ENCODE peak calls at places on chromosomes 16 and 17, in four cellular contexts. B, G, T and V are unnamed samples.

GRCh38 chr17:18921912-18922451 is 30.0 kb upstream of the SLC5A10 start:
- DNase-seq in T (peak; percentile 94), B (peak; percentile 68), G (no peak), V (no peak)

GRCh38 chr16:86073763-86074493 is 175.0 kb downstream of the IRF8 start:
- DNase-seq in B (no peak), T (no peak), G (no peak), V (no peak)

GRCh38 chr17:61143026-61143425 is 256.6 kb upstream of the TBX2 start:
- DNase-seq in G (no peak), B (no peak), T (no peak), V (no peak)

GRCh38 chr16:28609631-28610594 is at the start of gene SULT1A1:
- DNase-seq in T (no peak), B (no peak), G (peak; percentile 37), V (no peak)

GRCh38 chr16:8855051-8855786 is 13.6 kb downstream of the CARHSP1 start:
- DNase-seq in T (no peak), G (no peak), B (no peak), V (no peak)

GRCh38 chr17:55273579-55274370 is 9.0 kb downstream of the HLF start:
- DNase-seq in T (no peak), B (no peak), G (peak; percentile 68), V (no peak)

GRCh38 chr16:8641671-8642070 is 20.2 kb downstream of the METTL22 start:
- DNase-seq in G (no peak), B (no peak), T (no peak), V (no peak)

GRCh38 chr16:87178977-87179376 is 138.2 kb downstream of the C16orf95 start:
- DNase-seq in G (no peak), B (peak; percentile 31), T (peak; percentile 67), V (no peak)

GRCh38 chr17:42337442-42337841 is 49.1 kb downstream of the STAT5A start:
- DNase-seq in T (no peak), B (peak; percentile 81), G (no peak), V (no peak)

GRCh38 chr17:4594406-4595349 is 10.3 kb downstream of the SMTNL2 start:
- DNase-seq in G (no peak), T (no peak), B (no peak), V (peak; percentile 85)

GRCh38 chr17:71427801-71428200 is 693.0 kb upstream of the SOX9 start:
- DNase-seq in G (no peak), T (peak; percentile 44), B (no peak), V (no peak)

GRCh38 chr17:37107406-37108083 is 158.8 kb downstream of the AATF start:
- DNase-seq in B (peak; percentile 41), T (no peak), G (peak; percentile 76), V (no peak)

GRCh38 chr16:11871193-11871592 is 19.9 kb upstream of the RSL1D1 start:
- DNase-seq in T (no peak), G (no peak), B (peak; percentile 30), V (peak; percentile 46)

GRCh38 chr16:71500964-71501363 is 11.8 kb upstream of the ZNF19 start:
- DNase-seq in G (no peak), B (no peak), T (no peak), V (no peak)

GRCh38 chr17:69246726-69247375 is 18.2 kb upstream of the ABCA10 start:
- DNase-seq in G (peak; percentile 24), T (peak; percentile 81), B (peak; percentile 55), V (peak; percentile 60)

GRCh38 chr16:15650019-15650697 is at the start of gene NDE1:
- DNase-seq in G (peak; percentile 90), B (peak; percentile 85), T (peak; percentile 85), V (peak; percentile 98)
- TF ChIP-seq CTCF in G (no peak), B (peak; percentile 0), T (no peak), V (no peak)

GRCh38 chr17:50480142-50480764 is 1.6 kb downstream of the RSAD1 start:
- DNase-seq in G (no peak), T (no peak), B (no peak), V (no peak)
- H3K9ac ChIP-seq in G (no peak overlapping the region), T (no peak overlapping the region), B (no peak overlapping the region), V (no peak overlapping the region)

DNA sequence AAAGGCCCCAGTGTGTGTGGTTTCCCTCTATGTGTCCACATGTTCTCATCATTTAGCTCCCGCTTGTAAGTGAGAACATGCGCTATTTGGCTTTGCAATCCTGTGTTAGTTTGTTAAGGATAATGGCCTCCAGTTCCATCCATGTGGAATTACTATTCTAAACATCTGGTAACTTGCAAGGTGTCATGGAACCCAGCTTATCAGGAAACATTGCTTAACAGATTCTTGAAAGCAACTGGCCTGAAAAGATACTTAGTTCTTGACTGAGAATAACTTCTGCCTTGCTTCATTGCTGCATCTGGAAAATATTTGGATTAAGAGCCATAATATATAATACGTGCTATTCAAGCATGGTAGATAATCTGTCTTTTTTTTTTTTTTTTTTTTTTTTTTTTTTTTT is 27.8 kb downstream of the PAFAH1B1 start:
- DNase-seq in B (peak; percentile 20), G (no peak), T (no peak), V (no peak)
- H3K9me3 ChIP-seq in B (no peaks in the 10 kb centered on the region), G (no peaks in the 10 kb centered on the region), T (no peaks in the 10 kb centered on the region), V (peaks cover 4% of the 10 kb centered on the region)

DNA sequence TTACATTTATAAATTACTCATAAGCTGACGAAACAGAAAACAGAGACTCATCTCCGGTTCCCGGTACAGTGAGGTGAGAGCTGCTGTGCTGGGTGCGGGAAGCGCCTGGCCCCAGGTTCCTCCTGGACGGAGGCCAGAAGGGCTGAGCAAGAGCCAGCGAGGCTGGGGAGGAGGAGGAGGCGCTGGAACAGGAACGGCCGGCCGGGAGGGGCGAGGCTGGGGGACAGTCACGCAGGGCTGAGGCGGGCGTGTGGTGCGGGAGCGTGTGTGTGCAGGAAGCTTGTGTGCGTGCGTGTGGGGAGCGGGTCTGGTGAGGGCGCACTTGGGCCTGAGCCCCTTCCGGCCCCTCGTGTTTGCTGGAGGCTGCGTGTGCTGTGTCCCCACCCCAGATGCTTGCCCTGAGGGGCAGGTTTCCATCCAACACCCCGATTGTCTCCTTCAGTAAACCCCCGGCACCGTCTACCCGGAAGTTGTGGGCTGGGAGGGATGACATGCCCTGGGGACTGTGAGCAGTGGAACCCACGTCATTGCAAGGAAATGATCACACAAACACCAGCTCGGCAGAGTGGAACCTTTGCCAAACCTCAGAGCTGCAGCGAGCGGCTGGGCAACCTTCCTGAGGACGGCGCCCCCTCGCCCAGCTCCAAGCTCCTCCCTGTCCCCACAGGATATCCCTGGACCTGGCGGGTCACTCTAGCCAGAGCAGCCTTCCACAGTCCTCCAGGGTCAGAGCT is 19.4 kb downstream of the CD7 start:
- DNase-seq in G (peak; percentile 96), B (peak; percentile 96), T (peak; percentile 97), V (no peak)
- TF ChIP-seq CTCF in G (no peak), B (no peak), T (peak; percentile 12), V (no peak)

DNA sequence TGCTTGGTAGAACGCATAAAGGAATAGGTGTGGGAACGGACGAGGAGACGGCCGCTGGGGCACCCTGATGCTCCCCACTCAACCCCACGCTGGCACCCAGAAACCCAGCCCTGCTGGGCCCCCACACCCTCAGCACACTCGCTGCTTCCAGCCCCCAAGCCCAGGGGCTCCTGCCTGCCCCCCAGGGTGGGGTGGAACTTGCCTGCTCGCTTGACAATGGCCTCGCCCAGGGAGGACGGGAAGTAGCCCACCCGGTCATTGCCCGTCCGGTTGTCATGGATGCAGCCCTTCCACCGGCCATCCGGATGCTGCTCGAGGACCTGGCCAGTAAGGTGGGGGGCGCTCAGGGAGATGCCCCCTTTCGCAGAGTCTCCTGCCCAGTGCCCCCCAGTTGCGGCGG is 9.9 kb downstream of the CASKIN1 start:
- DNase-seq in T (no peak), B (no peak), G (no peak), V (no peak)
- H3K9ac ChIP-seq in T (no peak overlapping the region), B (no peak overlapping the region), G (no peak overlapping the region), V (no peak overlapping the region)

DNA sequence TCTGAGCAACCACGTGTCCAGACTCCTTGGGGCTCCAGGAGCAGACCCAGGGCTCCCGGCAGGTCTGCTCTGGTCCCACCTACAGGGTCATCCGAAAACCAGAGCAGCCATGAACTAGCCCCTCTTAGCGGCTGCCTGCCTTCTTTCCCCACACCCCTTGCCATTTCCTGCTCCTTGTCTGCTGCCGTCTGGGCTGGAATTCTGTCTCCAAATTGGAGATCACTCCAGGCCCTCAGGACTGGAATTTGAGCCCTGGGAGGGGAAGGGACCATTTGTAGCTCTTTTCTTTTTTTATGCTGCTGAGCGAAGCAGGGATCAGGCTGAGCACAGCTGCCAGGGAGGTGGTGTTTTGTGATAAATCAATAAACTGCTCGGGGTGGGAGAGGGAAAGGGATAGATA is 257.4 kb downstream of the ENGASE start:
- DNase-seq in B (no peak), T (no peak), G (no peak), V (peak; percentile 42)
- H3K9me3 ChIP-seq in B (no peaks in the 10 kb centered on the region), T (no peaks in the 10 kb centered on the region), G (no peaks in the 10 kb centered on the region), V (no peaks in the 10 kb centered on the region)

DNA sequence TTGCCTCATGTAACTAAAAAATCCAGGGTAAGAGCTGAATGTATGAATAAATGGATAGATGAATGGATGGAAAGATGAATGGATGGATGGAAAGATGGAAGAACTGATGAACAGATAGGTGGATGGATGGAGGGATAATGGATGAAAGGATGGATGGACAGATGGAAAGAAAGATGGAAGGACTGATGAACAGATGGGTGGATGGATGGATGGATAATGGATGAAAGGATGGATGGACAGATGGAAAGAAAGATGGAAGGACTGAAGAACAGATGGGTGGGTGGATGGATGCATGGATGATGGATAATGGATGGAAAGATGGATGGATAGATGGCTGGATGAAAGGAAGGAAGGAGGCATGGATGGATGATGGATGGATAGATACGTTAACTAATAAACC is 11.9 kb downstream of the CHD9NB start:
- DNase-seq in T (no peak), B (no peak), G (no peak), V (no peak)
- TF ChIP-seq CTCF in T (no peak), B (no peak), G (no peak), V (no peak)

GRCh38 chr17:1557355-1558095 is 5.1 kb downstream of the PITPNA start:
- DNase-seq in G (no peak), B (peak; percentile 37), T (no peak), V (no peak)

GRCh38 chr17:1553354-1554266 is 9.0 kb downstream of the PITPNA start:
- DNase-seq in B (no peak), G (no peak), T (no peak), V (no peak)

GRCh38 chr17:1552911-1553310 is 9.7 kb downstream of the PITPNA start:
- DNase-seq in T (no peak), B (no peak), G (no peak), V (no peak)

GRCh38 chr17:1555618-1556471 is 6.7 kb downstream of the PITPNA start:
- DNase-seq in G (no peak), B (no peak), T (no peak), V (no peak)

DNA sequence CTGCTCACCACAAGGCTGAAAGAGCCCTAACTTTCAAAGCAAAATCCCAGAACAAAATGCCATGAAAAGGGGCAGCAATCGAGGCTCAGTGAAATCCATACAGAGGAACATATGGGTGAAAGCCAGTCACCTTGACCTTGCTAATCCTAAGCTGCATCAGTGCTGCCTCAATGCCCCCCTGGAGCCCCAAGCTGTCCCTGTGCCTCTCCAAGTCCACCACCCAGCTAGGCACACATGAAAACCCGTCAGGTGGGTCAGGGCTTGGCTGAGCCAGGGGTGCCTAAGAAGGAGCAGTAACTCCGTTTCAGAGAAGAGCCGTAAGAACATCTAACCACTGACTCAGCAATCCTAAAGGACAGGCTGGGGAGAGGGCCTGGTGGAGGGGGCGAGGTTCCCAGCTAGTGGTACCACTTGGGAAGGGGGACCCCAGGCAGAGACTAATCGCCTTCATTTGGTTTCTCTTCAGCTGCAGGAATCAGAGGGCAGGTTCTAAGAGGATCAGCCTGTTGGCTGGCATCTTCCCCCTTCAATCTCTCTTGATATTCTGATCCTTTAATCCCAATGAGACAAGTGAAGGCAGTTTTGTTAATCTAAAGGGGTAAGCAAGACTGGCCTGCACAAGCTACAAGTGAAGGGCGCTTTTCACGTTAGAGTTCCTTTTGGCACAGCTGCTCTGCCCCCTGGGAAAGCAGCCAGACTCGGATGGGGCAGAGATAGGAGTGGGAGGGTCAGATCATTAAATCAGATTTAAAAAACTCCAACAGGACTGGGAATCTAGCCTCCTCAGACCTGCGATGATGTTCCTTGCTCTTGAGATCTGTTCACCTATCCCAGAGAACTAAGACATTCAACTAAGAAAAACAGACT is 7.6 kb downstream of the PITPNA start:
- DNase-seq in B (no peak), T (no peak), G (no peak), V (no peak)
- H3K9ac ChIP-seq in B (no peak overlapping the region), T (no peak overlapping the region), G (no peak overlapping the region), V (no peak overlapping the region)